ENCODE peak calls at places on chromosome 4, in six cellular contexts. One of them, this sample, is unnamed.

GRCh38 chr4:184046148-184046547 is 141.0 kb downstream of the STOX2 start:
- DNase-seq in HCT116: no peak
- DNase-seq in suprapubic skin: no peak
- DNase-seq in spleen: no peak
- DNase-seq in stomach: no peak
- DNase-seq in vagina: no peak
- DNase-seq in this sample: no peak

GRCh38 chr4:123994917-123995316 is 598.3 kb downstream of the SPRY1 start:
- DNase-seq in suprapubic skin: no peak
- DNase-seq in spleen: no peak
- DNase-seq in stomach: no peak
- DNase-seq in HCT116: peak
- DNase-seq in vagina: no peak
- DNase-seq in this sample: no peak

GRCh38 chr4:107077192-107077591 is 41.1 kb upstream of the DKK2 start:
- DNase-seq in spleen: no peak
- DNase-seq in stomach: no peak
- DNase-seq in HCT116: no peak
- DNase-seq in vagina: no peak
- DNase-seq in suprapubic skin: no peak
- DNase-seq in this sample: no peak

GRCh38 chr4:87060957-87061356 is 126.1 kb downstream of the AFF1 start:
- DNase-seq in suprapubic skin: no peak
- DNase-seq in spleen: no peak
- DNase-seq in HCT116: peak
- DNase-seq in stomach: no peak
- DNase-seq in vagina: no peak
- DNase-seq in this sample: no peak

GRCh38 chr4:40585201-40585789 is 44.4 kb downstream of the RBM47 start:
- DNase-seq in spleen: no peak
- DNase-seq in stomach: no peak
- DNase-seq in vagina: no peak
- DNase-seq in HCT116: no peak
- DNase-seq in suprapubic skin: no peak
- DNase-seq in this sample: no peak

GRCh38 chr4:130026185-130026584 is 930.2 kb downstream of the C4orf33 start:
- DNase-seq in vagina: no peak
- DNase-seq in HCT116: no peak
- DNase-seq in spleen: no peak
- DNase-seq in suprapubic skin: no peak
- DNase-seq in stomach: no peak
- DNase-seq in this sample: no peak

GRCh38 chr4:11426716-11427115 is 2.0 kb downstream of the HS3ST1 start:
- DNase-seq in vagina: no peak
- DNase-seq in stomach: no peak
- DNase-seq in HCT116: no peak
- DNase-seq in suprapubic skin: no peak
- DNase-seq in spleen: no peak
- DNase-seq in this sample: no peak

GRCh38 chr4:88217169-88217568 is 58.7 kb upstream of the ABCG2 start:
- DNase-seq in stomach: no peak
- DNase-seq in spleen: no peak
- DNase-seq in suprapubic skin: no peak
- DNase-seq in vagina: no peak
- DNase-seq in HCT116: no peak
- DNase-seq in this sample: no peak

GRCh38 chr4:176902710-176903323 is 110.1 kb upstream of the VEGFC start:
- DNase-seq in stomach: no peak
- DNase-seq in HCT116: no peak
- DNase-seq in spleen: no peak
- DNase-seq in suprapubic skin: no peak
- DNase-seq in vagina: no peak
- DNase-seq in this sample: peak

GRCh38 chr4:87848622-87849351 is 16.0 kb downstream of the MEPE start:
- DNase-seq in stomach: peak
- DNase-seq in vagina: no peak
- DNase-seq in spleen: no peak
- DNase-seq in suprapubic skin: no peak
- DNase-seq in HCT116: peak
- DNase-seq in this sample: peak

GRCh38 chr4:82733636-82734035 is 65.0 kb downstream of the SCD5 start:
- DNase-seq in spleen: no peak
- DNase-seq in suprapubic skin: no peak
- DNase-seq in HCT116: no peak
- DNase-seq in vagina: no peak
- DNase-seq in stomach: no peak
- DNase-seq in this sample: peak

GRCh38 chr4:55545681-55546632 is 752 bp downstream of the CLOCK start:
- DNase-seq in vagina: no peak
- DNase-seq in stomach: peak
- DNase-seq in suprapubic skin: peak
- DNase-seq in HCT116: peak
- DNase-seq in spleen: peak
- DNase-seq in this sample: peak
- TF ChIP-seq POLR2AphosphoS5 in vagina: no peak
- TF ChIP-seq POLR2AphosphoS5 in stomach: peak
- TF ChIP-seq POLR2AphosphoS5 in suprapubic skin: no peak
- TF ChIP-seq POLR2AphosphoS5 in HCT116: peak
- TF ChIP-seq POLR2AphosphoS5 in spleen: peak
- TF ChIP-seq POLR2AphosphoS5 in this sample: peak

DNA sequence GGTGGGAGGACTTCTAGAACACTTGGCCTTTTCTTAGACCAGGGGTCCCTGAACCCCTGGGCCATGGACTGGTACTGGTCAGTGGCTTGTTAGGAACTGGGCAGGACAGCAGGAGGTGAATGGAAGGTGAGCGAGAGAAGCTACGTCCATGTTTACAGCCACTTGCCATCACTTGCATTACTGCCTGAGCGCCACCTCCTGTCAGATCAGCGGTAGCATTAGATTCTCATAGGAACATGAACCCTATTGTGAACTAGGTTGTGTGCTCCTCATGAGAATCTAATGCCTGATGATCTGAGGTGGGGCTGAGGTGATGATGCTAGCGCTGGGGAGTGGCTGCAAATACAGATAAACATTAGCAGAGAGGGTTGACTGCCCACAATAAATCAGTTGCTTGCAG is 100.9 kb upstream of the IGFBP7 start:
- DNase-seq in spleen: no peak
- DNase-seq in vagina: no peak
- DNase-seq in HCT116: no peak
- DNase-seq in stomach: no peak
- DNase-seq in suprapubic skin: no peak
- DNase-seq in this sample: no peak
- H3K27ac ChIP-seq in spleen: no peak
- H3K27ac ChIP-seq in vagina: no peak
- H3K27ac ChIP-seq in HCT116: no peak
- H3K27ac ChIP-seq in stomach: no peak
- H3K27ac ChIP-seq in suprapubic skin: no peak
- H3K27ac ChIP-seq in this sample: no peak

DNA sequence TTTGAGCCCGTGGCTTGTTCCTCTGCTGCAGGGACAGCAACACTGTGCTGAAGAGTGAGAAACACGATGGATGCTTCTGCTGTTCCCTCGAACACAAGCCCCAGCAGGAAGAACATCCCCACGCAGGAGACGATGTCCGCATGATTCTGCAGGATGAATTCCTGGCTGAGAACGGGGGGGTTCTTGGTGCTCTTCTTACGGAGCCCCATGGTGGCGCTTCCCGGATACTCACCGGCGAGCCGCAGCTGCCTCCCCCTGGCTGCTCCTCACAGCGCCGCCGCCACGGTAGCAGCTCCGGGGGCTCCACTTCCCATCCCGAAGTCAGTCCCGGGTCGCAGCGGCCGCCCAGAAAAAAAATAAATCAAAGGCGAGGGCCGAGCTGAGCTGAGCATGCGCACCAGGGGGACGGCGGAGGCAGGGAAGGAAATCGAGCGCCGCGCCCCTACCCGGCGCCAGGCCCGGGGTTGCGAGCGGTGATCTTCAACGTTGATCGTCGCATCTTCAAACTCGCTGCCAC is at the start of gene TRAM1L1:
- DNase-seq in stomach: peak
- DNase-seq in spleen: peak
- DNase-seq in suprapubic skin: peak
- DNase-seq in vagina: no peak
- DNase-seq in HCT116: no peak
- DNase-seq in this sample: peak
- TF ChIP-seq POLR2AphosphoS5 in stomach: no peak
- TF ChIP-seq POLR2AphosphoS5 in spleen: no peak
- TF ChIP-seq POLR2AphosphoS5 in suprapubic skin: no peak
- TF ChIP-seq POLR2AphosphoS5 in vagina: no peak
- TF ChIP-seq POLR2AphosphoS5 in HCT116: no peak
- TF ChIP-seq POLR2AphosphoS5 in this sample: no peak

GRCh38 chr4:163663454-163664225 is 169.2 kb downstream of the TMA16 start:
- DNase-seq in vagina: no peak
- DNase-seq in suprapubic skin: no peak
- DNase-seq in stomach: no peak
- DNase-seq in HCT116: no peak
- DNase-seq in spleen: no peak
- DNase-seq in this sample: no peak

GRCh38 chr4:163662761-163663160 is 168.3 kb downstream of the TMA16 start:
- DNase-seq in spleen: no peak
- DNase-seq in suprapubic skin: no peak
- DNase-seq in HCT116: no peak
- DNase-seq in vagina: no peak
- DNase-seq in stomach: no peak
- DNase-seq in this sample: no peak

GRCh38 chr4:163665521-163666334 is 171.2 kb downstream of the TMA16 start:
- DNase-seq in HCT116: no peak
- DNase-seq in stomach: no peak
- DNase-seq in vagina: no peak
- DNase-seq in spleen: no peak
- DNase-seq in suprapubic skin: no peak
- DNase-seq in this sample: no peak

GRCh38 chr4:163666335-163666888 is 171.9 kb downstream of the TMA16 start:
- DNase-seq in suprapubic skin: no peak
- DNase-seq in stomach: no peak
- DNase-seq in HCT116: no peak
- DNase-seq in vagina: no peak
- DNase-seq in spleen: no peak
- DNase-seq in this sample: no peak
- H3K27ac ChIP-seq in suprapubic skin: no peak
- H3K27ac ChIP-seq in stomach: no peak
- H3K27ac ChIP-seq in HCT116: no peak
- H3K27ac ChIP-seq in vagina: no peak
- H3K27ac ChIP-seq in spleen: peak
- H3K27ac ChIP-seq in this sample: no peak

GRCh38 chr4:122047706-122048425 is 96.0 kb upstream of the TRPC3 start:
- DNase-seq in HCT116: no peak
- DNase-seq in spleen: no peak
- DNase-seq in vagina: no peak
- DNase-seq in stomach: no peak
- DNase-seq in suprapubic skin: no peak
- DNase-seq in this sample: no peak
- TF ChIP-seq POLR2AphosphoS5 in HCT116: no peak
- TF ChIP-seq POLR2AphosphoS5 in spleen: no peak
- TF ChIP-seq POLR2AphosphoS5 in vagina: no peak
- TF ChIP-seq POLR2AphosphoS5 in stomach: no peak
- TF ChIP-seq POLR2AphosphoS5 in suprapubic skin: no peak
- TF ChIP-seq POLR2AphosphoS5 in this sample: no peak

GRCh38 chr4:6959261-6959660 is 49.6 kb downstream of the TBC1D14 start:
- DNase-seq in suprapubic skin: peak
- DNase-seq in spleen: no peak
- DNase-seq in HCT116: no peak
- DNase-seq in vagina: no peak
- DNase-seq in stomach: no peak
- DNase-seq in this sample: no peak
- H3K27ac ChIP-seq in suprapubic skin: no peak
- H3K27ac ChIP-seq in spleen: no peak
- H3K27ac ChIP-seq in HCT116: no peak
- H3K27ac ChIP-seq in vagina: no peak
- H3K27ac ChIP-seq in stomach: peak
- H3K27ac ChIP-seq in this sample: no peak

GRCh38 chr4:1204828-1205591 is 32.6 kb upstream of the SPON2 start:
- DNase-seq in vagina: peak
- DNase-seq in spleen: peak
- DNase-seq in suprapubic skin: peak
- DNase-seq in HCT116: no peak
- DNase-seq in stomach: peak
- DNase-seq in this sample: no peak
- TF ChIP-seq POLR2AphosphoS5 in vagina: no peak
- TF ChIP-seq POLR2AphosphoS5 in spleen: peak
- TF ChIP-seq POLR2AphosphoS5 in suprapubic skin: no peak
- TF ChIP-seq POLR2AphosphoS5 in HCT116: no peak
- TF ChIP-seq POLR2AphosphoS5 in stomach: peak
- TF ChIP-seq POLR2AphosphoS5 in this sample: no peak